ENCODE peak calls at places on chromosomes 7 and 10, in six cellular contexts. T, U, L, J, P and D are unnamed samples.

GRCh38 chr7:3092468-3092867 is 48.8 kb upstream of the CARD11 start:
- DNase-seq in T (peak; percentile 16), U (no peak), L (peak; percentile 74), J (no peak), P (no peak), D (peak; percentile 10)

GRCh38 chr10:54769051-54769450 is 32.0 kb downstream of the PCDH15 start:
- DNase-seq in T (no peak), U (no peak), L (no peak), J (no peak), P (no peak), D (no peak)

GRCh38 chr10:60739581-60739980 is 38.7 kb upstream of the CDK1 start:
- DNase-seq in T (peak; percentile 87), U (no peak), L (no peak), J (peak; percentile 66), P (no peak), D (peak; percentile 43)

GRCh38 chr7:40520986-40521738 is 386.4 kb downstream of the SUGCT start:
- DNase-seq in T (no peak), U (no peak), L (no peak), J (no peak), P (no peak), D (no peak)

GRCh38 chr10:103224133-103224532 is 21.6 kb upstream of the RPEL1 start:
- DNase-seq in T (no peak), U (no peak), L (no peak), J (no peak), P (no peak), D (no peak)

GRCh38 chr10:104035107-104035816 is 50.4 kb downstream of the COL17A1 start:
- DNase-seq in T (no peak), U (no peak), L (no peak), J (no peak), P (no peak), D (no peak)

GRCh38 chr10:116385994-116386809 is 41.4 kb upstream of the PNLIPRP3 start:
- DNase-seq in T (peak; percentile 34), U (peak; percentile 25), L (no peak), J (peak; percentile 50), P (no peak), D (peak; percentile 45)

GRCh38 chr10:99875473-99875872 is 93.0 kb downstream of the ABCC2 start:
- DNase-seq in T (no peak), U (no peak), L (no peak), J (no peak), P (no peak), D (no peak)

GRCh38 chr7:43634384-43634783 is 51.5 kb downstream of the STK17A start:
- DNase-seq in T (no peak), U (no peak), L (no peak), J (no peak), P (no peak), D (no peak)

GRCh38 chr7:27032843-27033242 is 63.0 kb downstream of the HOXA1 start:
- DNase-seq in T (no peak), U (no peak), L (no peak), J (no peak), P (no peak), D (peak; percentile 47)

GRCh38 chr7:73526892-73527821 is 5.1 kb upstream of the BAZ1B start:
- DNase-seq in T (no peak), U (no peak), L (no peak), J (no peak), P (no peak), D (no peak)

GRCh38 chr10:11772575-11773288 is 30.6 kb downstream of the ECHDC3 start:
- DNase-seq in T (no peak), U (no peak), L (no peak), J (no peak), P (no peak), D (no peak)

GRCh38 chr7:24741691-24742639 is 15.3 kb downstream of the GSDME start:
- DNase-seq in T (peak; percentile 98), U (no peak), L (no peak), J (peak; percentile 63), P (no peak), D (peak; percentile 92)

GRCh38 chr7:33973235-33974015 is 68.1 kb downstream of the BMPER start:
- DNase-seq in T (no peak), U (no peak), L (no peak), J (no peak), P (no peak), D (no peak)

GRCh38 chr7:15015545-15016314 is 113.2 kb upstream of the DGKB start:
- DNase-seq in T (peak; percentile 61), U (peak; percentile 62), L (no peak), J (peak; percentile 90), P (peak; percentile 73), D (peak; percentile 76)